ENCODE peak calls at places on chromosomes 12 and 14, in four cellular contexts. E, O, R and J are unnamed samples.

GRCh38 chr12:96445743-96446655 is 43.4 kb upstream of the CFAP54 start:
- DNase-seq in E (no peak), O (peak; percentile 31), R (peak; percentile 56), J (no peak)

GRCh38 chr12:88578821-88579518 is 1.3 kb downstream of the KITLG start:
- DNase-seq in E (peak; percentile 51), O (no peak), R (no peak), J (peak; percentile 19)

GRCh38 chr12:107027304-107028053 is 40.5 kb upstream of the MTERF2 start:
- DNase-seq in E (no peak), O (no peak), R (no peak), J (no peak)

GRCh38 chr14:90624228-90624627 is 192.0 kb downstream of the TTC7B start:
- DNase-seq in E (no peak), O (no peak), R (no peak), J (no peak)

GRCh38 chr12:104226672-104227071 is 11.1 kb downstream of the TXNRD1 start:
- DNase-seq in E (no peak), O (no peak), R (no peak), J (no peak)

GRCh38 chr14:21044106-21044618 is 2.0 kb downstream of the RNASE7 start:
- DNase-seq in E (no peak), O (no peak), R (no peak), J (no peak)

GRCh38 chr14:29709490-29709889 is 218.2 kb downstream of the PRKD1 start:
- DNase-seq in E (no peak), O (no peak), R (no peak), J (no peak)

GRCh38 chr14:54450535-54450934 is 9.4 kb upstream of the CNIH1 start:
- DNase-seq in E (no peak), O (no peak), R (no peak), J (no peak)

GRCh38 chr14:67221248-67221981 is 19.8 kb upstream of the PALS1 start:
- DNase-seq in E (no peak), O (no peak), R (no peak), J (no peak)

GRCh38 chr12:93784339-93785086 is 107.3 kb downstream of the CRADD start:
- DNase-seq in E (no peak), O (peak; percentile 19), R (no peak), J (no peak)

GRCh38 chr14:21825147-21825743 is 151.6 kb upstream of the OR4E1 start:
- DNase-seq in E (peak; percentile 16), O (peak; percentile 23), R (peak; percentile 8), J (peak; percentile 4)

GRCh38 chr12:124524231-124524925 is 43.0 kb downstream of the NCOR2 start:
- DNase-seq in E (no peak), O (no peak), R (no peak), J (no peak)

GRCh38 chr12:16003460-16003859 is 92.3 kb downstream of the DERA start:
- DNase-seq in E (no peak), O (no peak), R (no peak), J (no peak)

GRCh38 chr12:110355080-110355479 is 48.4 kb downstream of the ANAPC7 start:
- DNase-seq in E (peak; percentile 40), O (no peak), R (peak; percentile 17), J (peak; percentile 19)

GRCh38 chr14:85296466-85297210 is 233.3 kb upstream of the FLRT2 start:
- DNase-seq in E (no peak), O (no peak), R (no peak), J (no peak)

GRCh38 chr14:81464253-81465001 is 64.3 kb upstream of the STON2 start:
- DNase-seq in E (peak; percentile 32), O (peak; percentile 52), R (peak; percentile 61), J (peak; percentile 73)

GRCh38 chr12:6096527-6096926 is 27.9 kb downstream of the VWF start:
- DNase-seq in E (no peak), O (no peak), R (no peak), J (no peak)

GRCh38 chr12:49355913-49356312 is 9.2 kb downstream of the DNAJC22 start:
- DNase-seq in E (no peak), O (no peak), R (no peak), J (no peak)

GRCh38 chr14:72907327-72907826 is 13.5 kb upstream of the DPF3 start:
- DNase-seq in E (no peak), O (no peak), R (no peak), J (no peak)

GRCh38 chr12:22935501-22935900 is 310.5 kb downstream of the ETNK1 start:
- DNase-seq in E (no peak), O (no peak), R (no peak), J (no peak)

GRCh38 chr14:103286460-103286859 is 47.6 kb upstream of the EIF5 start:
- DNase-seq in E (no peak), O (no peak), R (no peak), J (no peak)

GRCh38 chr12:23704992-23705943 is 244.2 kb downstream of the SOX5 start:
- DNase-seq in E (no peak), O (no peak), R (no peak), J (no peak)

GRCh38 chr14:49880267-49881064 is 12.4 kb upstream of the ARF6 start:
- DNase-seq in E (no peak), O (no peak), R (no peak), J (no peak)

GRCh38 chr12:24948816-24949722 is at the start of gene BCAT1:
- DNase-seq in E (peak; percentile 72), O (no peak), R (peak; percentile 22), J (peak; percentile 70)

GRCh38 chr12:67996347-67996746 is 7.1 kb downstream of the IFNG-AS1 start:
- DNase-seq in E (no peak), O (no peak), R (no peak), J (no peak)

GRCh38 chr12:47080725-47081502 is 1.2 kb upstream of the AMIGO2 start:
- DNase-seq in E (peak; percentile 56), O (no peak), R (peak; percentile 26), J (no peak)